ENCODE peak calls at places on chromosome 10, in ten cellular contexts. One of them, this sample, is unnamed.

GRCh38 chr10:61164458-61165160 is 220.6 kb upstream of the RHOBTB1 start:
- DNase-seq in fibroblast of lung: no peak
- DNase-seq in PC-3: peak; percentile 88
- DNase-seq in GM23248: peak; percentile 30
- DNase-seq in HCT116: no peak
- DNase-seq in mammary epithelial cell: peak; percentile 3
- DNase-seq in DND-41: no peak
- DNase-seq in IMR-90: no peak
- DNase-seq in NT2/D1: no peak
- DNase-seq in kidney: peak; percentile 69
- DNase-seq in this sample: peak; percentile 49

GRCh38 chr10:119665901-119666708 is 14.9 kb downstream of the BAG3 start:
- DNase-seq in fibroblast of lung: no peak
- DNase-seq in PC-3: no peak
- DNase-seq in GM23248: no peak
- DNase-seq in HCT116: no peak
- DNase-seq in mammary epithelial cell: no peak
- DNase-seq in DND-41: no peak
- DNase-seq in IMR-90: peak; percentile 36
- DNase-seq in NT2/D1: no peak
- DNase-seq in kidney: no peak
- DNase-seq in this sample: no peak

GRCh38 chr10:87684001-87684628 is 24.4 kb downstream of the PAPSS2 start:
- DNase-seq in fibroblast of lung: no peak
- DNase-seq in PC-3: no peak
- DNase-seq in GM23248: no peak
- DNase-seq in HCT116: no peak
- DNase-seq in mammary epithelial cell: no peak
- DNase-seq in DND-41: no peak
- DNase-seq in IMR-90: no peak
- DNase-seq in NT2/D1: no peak
- DNase-seq in kidney: no peak
- DNase-seq in this sample: no peak

GRCh38 chr10:50641636-50642035 is 17.9 kb upstream of the SGMS1 start:
- DNase-seq in fibroblast of lung: no peak
- DNase-seq in PC-3: peak; percentile 72
- DNase-seq in GM23248: peak; percentile 11
- DNase-seq in HCT116: no peak
- DNase-seq in mammary epithelial cell: peak; percentile 24
- DNase-seq in DND-41: no peak
- DNase-seq in IMR-90: no peak
- DNase-seq in NT2/D1: no peak
- DNase-seq in kidney: no peak
- DNase-seq in this sample: no peak

GRCh38 chr10:8183241-8183704 is 128.8 kb downstream of the GATA3 start:
- DNase-seq in fibroblast of lung: peak; percentile 87
- DNase-seq in PC-3: peak; percentile 13
- DNase-seq in GM23248: no peak
- DNase-seq in HCT116: no peak
- DNase-seq in mammary epithelial cell: peak; percentile 70
- DNase-seq in DND-41: no peak
- DNase-seq in IMR-90: no peak
- DNase-seq in NT2/D1: no peak
- DNase-seq in kidney: no peak
- DNase-seq in this sample: no peak

GRCh38 chr10:19731560-19731959 is 84.7 kb upstream of the PLXDC2 start:
- DNase-seq in fibroblast of lung: no peak
- DNase-seq in PC-3: no peak
- DNase-seq in GM23248: no peak
- DNase-seq in HCT116: no peak
- DNase-seq in mammary epithelial cell: no peak
- DNase-seq in DND-41: no peak
- DNase-seq in IMR-90: no peak
- DNase-seq in NT2/D1: no peak
- DNase-seq in kidney: no peak
- DNase-seq in this sample: no peak

GRCh38 chr10:43199684-43200537 is 61.7 kb downstream of the CSGALNACT2 start:
- DNase-seq in fibroblast of lung: no peak
- DNase-seq in PC-3: no peak
- DNase-seq in GM23248: no peak
- DNase-seq in HCT116: no peak
- DNase-seq in mammary epithelial cell: no peak
- DNase-seq in DND-41: no peak
- DNase-seq in IMR-90: no peak
- DNase-seq in NT2/D1: no peak
- DNase-seq in kidney: peak; percentile 54
- DNase-seq in this sample: no peak

GRCh38 chr10:88104213-88104612 is 240.8 kb downstream of the PTEN start:
- DNase-seq in fibroblast of lung: no peak
- DNase-seq in PC-3: no peak
- DNase-seq in GM23248: no peak
- DNase-seq in HCT116: no peak
- DNase-seq in mammary epithelial cell: no peak
- DNase-seq in DND-41: no peak
- DNase-seq in IMR-90: no peak
- DNase-seq in NT2/D1: no peak
- DNase-seq in kidney: no peak
- DNase-seq in this sample: no peak

GRCh38 chr10:116113721-116114501 is 159.1 kb downstream of the GFRA1 start:
- DNase-seq in fibroblast of lung: peak; percentile 96
- DNase-seq in PC-3: no peak
- DNase-seq in GM23248: peak; percentile 98
- DNase-seq in HCT116: no peak
- DNase-seq in mammary epithelial cell: peak; percentile 37
- DNase-seq in DND-41: no peak
- DNase-seq in IMR-90: peak; percentile 82
- DNase-seq in NT2/D1: no peak
- DNase-seq in kidney: no peak
- DNase-seq in this sample: peak; percentile 21

GRCh38 chr10:103564799-103565365 is 71.4 kb downstream of the NEURL1 start:
- DNase-seq in fibroblast of lung: no peak
- DNase-seq in PC-3: peak; percentile 23
- DNase-seq in GM23248: peak; percentile 32
- DNase-seq in HCT116: peak; percentile 42
- DNase-seq in mammary epithelial cell: no peak
- DNase-seq in DND-41: peak; percentile 26
- DNase-seq in IMR-90: no peak
- DNase-seq in NT2/D1: peak; percentile 32
- DNase-seq in kidney: no peak
- DNase-seq in this sample: no peak

GRCh38 chr10:79026806-79027146 is 42.0 kb upstream of the ZMIZ1 start:
- DNase-seq in fibroblast of lung: no peak
- DNase-seq in PC-3: no peak
- DNase-seq in GM23248: no peak
- DNase-seq in HCT116: no peak
- DNase-seq in mammary epithelial cell: no peak
- DNase-seq in DND-41: no peak
- DNase-seq in IMR-90: no peak
- DNase-seq in NT2/D1: no peak
- DNase-seq in kidney: peak; percentile 8
- DNase-seq in this sample: no peak

DNA sequence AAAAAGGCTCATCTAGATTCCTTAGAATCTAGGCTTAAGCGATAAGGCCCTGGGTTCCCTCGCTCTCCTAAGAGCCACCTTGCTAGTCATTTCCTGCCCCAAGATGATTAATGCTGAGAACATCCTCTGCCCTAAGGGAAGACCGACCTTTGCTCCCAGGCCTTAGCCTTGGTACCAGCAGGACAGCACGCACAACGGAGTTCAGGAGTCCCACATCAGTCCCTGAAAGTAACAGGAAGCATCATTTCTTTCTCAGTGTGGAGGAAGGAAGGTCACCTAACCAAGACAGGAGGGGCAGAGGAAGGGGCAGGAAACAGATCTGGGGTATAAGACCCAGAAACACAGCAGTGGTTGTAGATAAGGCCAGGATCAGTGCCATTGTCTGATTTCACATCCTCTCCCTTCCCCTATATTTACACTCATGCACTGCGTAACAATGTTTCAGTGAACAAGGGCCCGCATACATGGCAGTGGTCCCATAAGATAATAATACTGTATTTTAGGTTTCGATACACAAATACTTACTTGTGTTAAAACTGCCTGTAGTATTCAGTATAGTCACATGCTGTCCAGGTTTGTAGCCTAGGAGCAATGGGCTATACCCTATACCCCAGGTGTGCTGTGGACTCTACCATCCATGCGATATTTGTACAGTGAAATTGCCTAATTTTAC is 8.1 kb upstream of the FAM107B start:
- DNase-seq in fibroblast of lung: peak; percentile 2
- DNase-seq in PC-3: peak; percentile 85
- DNase-seq in GM23248: no peak
- DNase-seq in HCT116: peak; percentile 61
- DNase-seq in mammary epithelial cell: peak; percentile 35
- DNase-seq in DND-41: no peak
- DNase-seq in IMR-90: no peak
- DNase-seq in NT2/D1: no peak
- DNase-seq in kidney: no peak
- DNase-seq in this sample: peak; percentile 5
- H3K9ac ChIP-seq in fibroblast of lung: no peak overlapping the region
- H3K9ac ChIP-seq in PC-3: peak overlapping the region; percentile 57
- H3K9ac ChIP-seq in GM23248: no peak overlapping the region
- H3K9ac ChIP-seq in HCT116: no peak overlapping the region
- H3K9ac ChIP-seq in mammary epithelial cell: no peak overlapping the region
- H3K9ac ChIP-seq in DND-41: no peak overlapping the region
- H3K9ac ChIP-seq in IMR-90: no peak overlapping the region
- H3K9ac ChIP-seq in NT2/D1: no peak overlapping the region
- H3K9ac ChIP-seq in kidney: no peak overlapping the region
- H3K9ac ChIP-seq in this sample: no peak overlapping the region

GRCh38 chr10:28679941-28680752 is 2.8 kb downstream of the BAMBI start:
- DNase-seq in fibroblast of lung: no peak
- DNase-seq in PC-3: peak; percentile 50
- DNase-seq in GM23248: no peak
- DNase-seq in HCT116: no peak
- DNase-seq in mammary epithelial cell: peak; percentile 10
- DNase-seq in DND-41: no peak
- DNase-seq in IMR-90: no peak
- DNase-seq in NT2/D1: no peak
- DNase-seq in kidney: no peak
- DNase-seq in this sample: no peak
- H3K4me3 ChIP-seq in fibroblast of lung: peak overlapping the region; percentile 72
- H3K4me3 ChIP-seq in PC-3: peak overlapping the region; percentile 96
- H3K4me3 ChIP-seq in GM23248: no peak overlapping the region
- H3K4me3 ChIP-seq in HCT116: no peak overlapping the region
- H3K4me3 ChIP-seq in mammary epithelial cell: peak overlapping the region; percentile 78
- H3K4me3 ChIP-seq in DND-41: no peak overlapping the region
- H3K4me3 ChIP-seq in IMR-90: peak overlapping the region; percentile 89
- H3K4me3 ChIP-seq in NT2/D1: peak overlapping the region; percentile 88
- H3K4me3 ChIP-seq in kidney: peak overlapping the region; percentile 98
- H3K4me3 ChIP-seq in this sample: peak overlapping the region; percentile 83

GRCh38 chr10:124956764-124957163 is 14.8 kb downstream of the ZRANB1 start:
- DNase-seq in fibroblast of lung: no peak
- DNase-seq in PC-3: no peak
- DNase-seq in GM23248: no peak
- DNase-seq in HCT116: no peak
- DNase-seq in mammary epithelial cell: no peak
- DNase-seq in DND-41: no peak
- DNase-seq in IMR-90: no peak
- DNase-seq in NT2/D1: no peak
- DNase-seq in kidney: no peak
- DNase-seq in this sample: peak; percentile 30

GRCh38 chr10:124961248-124961570 is 19.3 kb downstream of the ZRANB1 start:
- DNase-seq in fibroblast of lung: no peak
- DNase-seq in PC-3: no peak
- DNase-seq in GM23248: peak; percentile 42
- DNase-seq in HCT116: no peak
- DNase-seq in mammary epithelial cell: no peak
- DNase-seq in DND-41: no peak
- DNase-seq in IMR-90: peak; percentile 30
- DNase-seq in NT2/D1: no peak
- DNase-seq in kidney: no peak
- DNase-seq in this sample: no peak

GRCh38 chr10:124955872-124956271 is 13.9 kb downstream of the ZRANB1 start:
- DNase-seq in fibroblast of lung: no peak
- DNase-seq in PC-3: no peak
- DNase-seq in GM23248: no peak
- DNase-seq in HCT116: no peak
- DNase-seq in mammary epithelial cell: no peak
- DNase-seq in DND-41: no peak
- DNase-seq in IMR-90: no peak
- DNase-seq in NT2/D1: no peak
- DNase-seq in kidney: no peak
- DNase-seq in this sample: no peak

GRCh38 chr10:124962421-124962820 is 20.5 kb downstream of the ZRANB1 start:
- DNase-seq in fibroblast of lung: peak; percentile 39
- DNase-seq in PC-3: peak; percentile 6
- DNase-seq in GM23248: no peak
- DNase-seq in HCT116: no peak
- DNase-seq in mammary epithelial cell: no peak
- DNase-seq in DND-41: no peak
- DNase-seq in IMR-90: peak; percentile 83
- DNase-seq in NT2/D1: no peak
- DNase-seq in kidney: no peak
- DNase-seq in this sample: no peak

GRCh38 chr10:124959564-124959963 is 17.6 kb downstream of the ZRANB1 start:
- DNase-seq in fibroblast of lung: no peak
- DNase-seq in PC-3: no peak
- DNase-seq in GM23248: no peak
- DNase-seq in HCT116: no peak
- DNase-seq in mammary epithelial cell: no peak
- DNase-seq in DND-41: no peak
- DNase-seq in IMR-90: no peak
- DNase-seq in NT2/D1: no peak
- DNase-seq in kidney: no peak
- DNase-seq in this sample: no peak
- H3K4me1 ChIP-seq in fibroblast of lung: peaks cover 7% of the 10 kb centered on the region
- H3K4me1 ChIP-seq in PC-3: no peaks in the 10 kb centered on the region
- H3K4me1 ChIP-seq in GM23248: peaks cover 32% of the 10 kb centered on the region
- H3K4me1 ChIP-seq in HCT116: no peaks in the 10 kb centered on the region
- H3K4me1 ChIP-seq in mammary epithelial cell: no peaks in the 10 kb centered on the region
- H3K4me1 ChIP-seq in DND-41: no peaks in the 10 kb centered on the region
- H3K4me1 ChIP-seq in IMR-90: peaks cover 12% of the 10 kb centered on the region
- H3K4me1 ChIP-seq in NT2/D1: no peaks in the 10 kb centered on the region
- H3K4me1 ChIP-seq in kidney: no peaks in the 10 kb centered on the region
- H3K4me1 ChIP-seq in this sample: peaks cover 69% of the 10 kb centered on the region

DNA sequence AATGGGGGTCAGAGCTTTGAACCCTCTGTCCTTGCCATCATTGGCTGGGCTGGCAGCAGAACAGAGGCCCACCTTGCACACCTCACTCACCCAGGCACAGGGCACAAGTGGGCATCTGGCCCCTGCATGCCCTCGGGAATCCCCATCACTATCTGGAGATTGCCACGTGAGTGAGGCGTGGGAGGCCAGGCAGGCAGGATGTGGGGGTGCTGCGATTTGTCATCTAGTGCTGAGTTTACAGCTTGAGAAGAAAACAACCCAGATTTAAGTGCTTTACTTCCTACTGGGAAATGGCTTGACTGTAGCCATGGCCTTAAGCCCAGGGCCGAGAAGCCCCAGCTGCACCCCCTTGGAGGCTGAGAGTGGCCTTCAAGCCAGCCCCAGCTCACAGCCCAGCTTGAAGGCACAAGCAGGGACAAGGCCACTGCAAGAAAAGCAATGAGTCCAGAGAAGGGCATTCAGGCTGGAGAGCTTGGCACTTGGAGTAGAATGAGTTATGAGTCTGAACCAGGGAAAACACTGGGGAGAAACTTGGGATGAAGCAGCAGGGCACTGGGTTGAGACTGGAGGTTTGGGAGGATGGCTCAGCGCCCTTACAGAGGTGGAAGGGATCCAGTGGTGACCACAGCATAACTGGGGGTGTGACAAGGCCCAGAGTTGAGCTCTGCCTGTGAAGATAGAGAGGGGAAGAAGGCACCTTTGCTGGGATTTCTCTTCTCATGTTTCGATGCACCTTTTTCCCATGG is 123.0 kb downstream of the CXCL12 start:
- DNase-seq in fibroblast of lung: peak; percentile 48
- DNase-seq in PC-3: no peak
- DNase-seq in GM23248: peak; percentile 88
- DNase-seq in HCT116: no peak
- DNase-seq in mammary epithelial cell: no peak
- DNase-seq in DND-41: no peak
- DNase-seq in IMR-90: peak; percentile 56
- DNase-seq in NT2/D1: no peak
- DNase-seq in kidney: no peak
- DNase-seq in this sample: no peak
- H3K9ac ChIP-seq in fibroblast of lung: no peak overlapping the region
- H3K9ac ChIP-seq in PC-3: no peak overlapping the region
- H3K9ac ChIP-seq in GM23248: peak overlapping the region; percentile 52
- H3K9ac ChIP-seq in HCT116: no peak overlapping the region
- H3K9ac ChIP-seq in mammary epithelial cell: no peak overlapping the region
- H3K9ac ChIP-seq in DND-41: no peak overlapping the region
- H3K9ac ChIP-seq in IMR-90: no peak overlapping the region
- H3K9ac ChIP-seq in NT2/D1: no peak overlapping the region
- H3K9ac ChIP-seq in kidney: no peak overlapping the region
- H3K9ac ChIP-seq in this sample: no peak overlapping the region

This sample was measured in adipocyte.